ENCODE peak calls at places on chromosomes 5 and 9, in seven cellular contexts. B is A549; N is CD8-positive, alpha-beta memory T cell; Y is spleen; C is cardiac muscle cell; U is PC-9; D is uterus. K is an unnamed sample.

GRCh38 chr5:76326559-76327351 is 76.3 kb upstream of the IQGAP2 start:
- DNase-seq in B (no peak), N (no peak), Y (peak), C (no peak), U (no peak), D (no peak), K (no peak)

GRCh38 chr5:68740204-68740910 is 353.5 kb upstream of the SLC30A5 start:
- DNase-seq in B (no peak), N (no peak), Y (no peak), C (no peak), U (no peak), D (no peak), K (no peak)

GRCh38 chr5:160312960-160313734 is 783 bp upstream of the CCNJL start:
- DNase-seq in B (no peak), N (no peak), Y (no peak), C (no peak), U (no peak), D (no peak), K (no peak)

GRCh38 chr9:100324594-100325200 is 28.0 kb downstream of the TEX10 start:
- DNase-seq in B (peak), N (no peak), Y (no peak), C (peak), U (no peak), D (no peak), K (no peak)

GRCh38 chr9:105842023-105842644 is 147.8 kb downstream of the TMEM38B start:
- DNase-seq in B (peak), N (no peak), Y (no peak), C (peak), U (peak), D (no peak), K (no peak)

GRCh38 chr5:135560858-135561257 is 17.9 kb downstream of the CXCL14 start:
- DNase-seq in B (peak), N (no peak), Y (peak), C (peak), U (peak), D (peak), K (peak)

GRCh38 chr5:103891151-103891550 is 328.6 kb upstream of the NUDT12 start:
- DNase-seq in B (no peak), N (no peak), Y (no peak), C (no peak), U (no peak), D (no peak), K (no peak)

GRCh38 chr5:90866333-90866732 is 307.7 kb downstream of the ADGRV1 start:
- DNase-seq in B (peak), N (no peak), Y (no peak), C (peak), U (no peak), D (no peak), K (no peak)

GRCh38 chr5:84393969-84394368 is 9.3 kb upstream of the EDIL3 start:
- DNase-seq in B (peak), N (no peak), Y (no peak), C (peak), U (peak), D (no peak), K (no peak)

GRCh38 chr5:94174748-94175411 is 433.5 kb upstream of the POU5F2 start:
- DNase-seq in B (no peak), N (no peak), Y (no peak), C (peak), U (no peak), D (no peak), K (no peak)

GRCh38 chr9:103530934-103531333 is 535.8 kb downstream of the CYLC2 start:
- DNase-seq in B (no peak), N (no peak), Y (no peak), C (no peak), U (no peak), D (no peak), K (no peak)

GRCh38 chr9:33524431-33524947 is 438 bp downstream of the ANKRD18B start:
- DNase-seq in B (peak), N (no peak), Y (peak), C (no peak), U (peak), D (no peak), K (no peak)

GRCh38 chr5:139092741-139093140 is 105.4 kb downstream of the SIL1 start:
- DNase-seq in B (no peak), N (no peak), Y (no peak), C (no peak), U (no peak), D (no peak), K (no peak)

GRCh38 chr9:137352511-137353222 is 50.6 kb upstream of the NRARP start:
- DNase-seq in B (no peak), N (no peak), Y (no peak), C (no peak), U (no peak), D (no peak), K (no peak)

GRCh38 chr5:133387621-133388020 is 224.7 kb downstream of the FSTL4 start:
- DNase-seq in B (no peak), N (no peak), Y (no peak), C (no peak), U (no peak), D (no peak), K (no peak)

GRCh38 chr5:157059093-157059539 is at the start of gene HAVCR1:
- DNase-seq in B (peak), N (no peak), Y (no peak), C (no peak), U (no peak), D (no peak), K (no peak)

GRCh38 chr5:2199697-2200096 is 317.0 kb upstream of the IRX4 start:
- DNase-seq in B (no peak), N (no peak), Y (no peak), C (no peak), U (no peak), D (no peak), K (no peak)

GRCh38 chr5:95983067-95983466 is 21.4 kb upstream of the ELL2 start:
- DNase-seq in B (no peak), N (no peak), Y (no peak), C (no peak), U (no peak), D (no peak), K (no peak)

GRCh38 chr5:43602456-43602817 is 543 bp upstream of the NNT start:
- DNase-seq in B (peak), N (no peak), Y (no peak), C (peak), U (no peak), D (peak), K (peak)

GRCh38 chr9:10876333-10876732 is 263.5 kb upstream of the PTPRD start:
- DNase-seq in B (no peak), N (no peak), Y (no peak), C (peak), U (no peak), D (no peak), K (no peak)

GRCh38 chr5:122311888-122312669 is at the start of gene SNCAIP:
- DNase-seq in B (peak), N (no peak), Y (peak), C (peak), U (no peak), D (peak), K (peak)
- H3K4me3 ChIP-seq in B (peak), N (no peak), Y (peak), C (peak), U (no peak), D (peak), K (peak)

GRCh38 chr9:120917285-120917684 is 9.3 kb downstream of the TRAF1 start:
- DNase-seq in B (no peak), N (no peak), Y (no peak), C (no peak), U (no peak), D (no peak), K (no peak)

GRCh38 chr9:120920495-120921178 is 6.0 kb downstream of the TRAF1 start:
- DNase-seq in B (no peak), N (no peak), Y (no peak), C (no peak), U (no peak), D (no peak), K (no peak)

GRCh38 chr9:120919639-120920494 is 6.7 kb downstream of the TRAF1 start:
- DNase-seq in B (no peak), N (peak), Y (no peak), C (no peak), U (no peak), D (no peak), K (no peak)

GRCh38 chr9:120917989-120918630 is 8.5 kb downstream of the TRAF1 start:
- DNase-seq in B (no peak), N (no peak), Y (no peak), C (no peak), U (no peak), D (no peak), K (peak)

DNA sequence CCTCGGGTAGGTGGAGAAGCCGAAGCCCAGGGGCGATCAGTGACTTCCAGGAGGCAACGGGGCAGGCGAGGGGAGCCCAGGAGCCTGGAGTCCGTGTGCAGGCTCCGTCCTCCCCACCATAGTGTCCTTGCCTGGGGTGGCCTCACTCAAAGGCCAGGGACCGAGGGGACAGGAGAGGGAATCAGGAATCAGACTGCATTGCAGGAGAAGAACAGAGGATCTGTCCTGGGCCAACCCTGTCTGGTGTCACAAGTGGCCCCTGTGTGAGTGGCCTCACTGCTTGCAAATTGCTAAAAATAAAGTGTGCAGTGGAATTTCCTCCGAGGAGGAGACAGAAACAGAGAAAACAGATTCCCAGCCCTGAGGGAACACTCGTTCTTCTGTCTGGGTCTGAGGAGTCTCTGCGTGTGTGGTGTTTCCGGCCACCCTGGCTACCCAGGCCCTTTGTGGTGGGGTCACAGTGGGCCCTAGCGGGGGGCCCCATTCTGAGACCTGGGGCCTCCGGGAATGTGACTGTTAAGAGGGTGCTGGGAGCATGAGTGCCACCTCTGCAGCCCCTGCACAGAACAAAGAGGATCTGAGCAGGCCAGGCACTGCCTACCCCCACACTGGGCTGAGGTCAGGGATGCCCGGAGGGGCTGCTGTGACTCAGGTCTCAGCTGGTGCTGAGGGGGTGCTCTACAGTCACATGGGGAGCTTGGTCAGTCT is 7.5 kb downstream of the TRAF1 start:
- DNase-seq in B (no peak), N (no peak), Y (no peak), C (no peak), U (no peak), D (no peak), K (no peak)
- H3K4me3 ChIP-seq in B (no peak), N (peak), Y (no peak), C (no peak), U (no peak), D (no peak), K (peak)

GRCh38 chr5:109694451-109694891 is 4.7 kb downstream of the MAN2A1 start:
- DNase-seq in B (no peak), N (no peak), Y (no peak), C (no peak), U (peak), D (no peak), K (no peak)

GRCh38 chr5:109692011-109692410 is 2.3 kb downstream of the MAN2A1 start:
- DNase-seq in B (no peak), N (no peak), Y (no peak), C (peak), U (no peak), D (no peak), K (no peak)

GRCh38 chr5:109695005-109695926 is 5.5 kb downstream of the MAN2A1 start:
- DNase-seq in B (no peak), N (no peak), Y (no peak), C (no peak), U (no peak), D (no peak), K (no peak)

GRCh38 chr5:109692852-109693251 is 3.1 kb downstream of the MAN2A1 start:
- DNase-seq in B (no peak), N (no peak), Y (peak), C (no peak), U (no peak), D (no peak), K (no peak)

GRCh38 chr5:109693535-109694152 is 3.9 kb downstream of the MAN2A1 start:
- DNase-seq in B (no peak), N (no peak), Y (no peak), C (peak), U (no peak), D (no peak), K (no peak)
- H3K4me3 ChIP-seq in B (no peak), N (no peak), Y (no peak), C (no peak), U (no peak), D (no peak), K (peak)

GRCh38 chr5:119336846-119337564 is 18.8 kb upstream of the TNFAIP8 start:
- DNase-seq in B (no peak), N (no peak), Y (no peak), C (no peak), U (no peak), D (no peak), K (no peak)

GRCh38 chr5:119332978-119333401 is 22.8 kb upstream of the TNFAIP8 start:
- DNase-seq in B (no peak), N (no peak), Y (no peak), C (no peak), U (no peak), D (no peak), K (no peak)

GRCh38 chr5:119336262-119336661 is 19.6 kb upstream of the TNFAIP8 start:
- DNase-seq in B (no peak), N (no peak), Y (no peak), C (no peak), U (no peak), D (no peak), K (no peak)

GRCh38 chr5:119333421-119333851 is 22.4 kb upstream of the TNFAIP8 start:
- DNase-seq in B (no peak), N (no peak), Y (no peak), C (no peak), U (no peak), D (no peak), K (no peak)

GRCh38 chr5:119335261-119335677 is 20.6 kb upstream of the TNFAIP8 start:
- DNase-seq in B (no peak), N (no peak), Y (no peak), C (no peak), U (no peak), D (no peak), K (no peak)
- H3K4me3 ChIP-seq in B (no peak), N (peak), Y (peak), C (no peak), U (no peak), D (no peak), K (peak)

DNA sequence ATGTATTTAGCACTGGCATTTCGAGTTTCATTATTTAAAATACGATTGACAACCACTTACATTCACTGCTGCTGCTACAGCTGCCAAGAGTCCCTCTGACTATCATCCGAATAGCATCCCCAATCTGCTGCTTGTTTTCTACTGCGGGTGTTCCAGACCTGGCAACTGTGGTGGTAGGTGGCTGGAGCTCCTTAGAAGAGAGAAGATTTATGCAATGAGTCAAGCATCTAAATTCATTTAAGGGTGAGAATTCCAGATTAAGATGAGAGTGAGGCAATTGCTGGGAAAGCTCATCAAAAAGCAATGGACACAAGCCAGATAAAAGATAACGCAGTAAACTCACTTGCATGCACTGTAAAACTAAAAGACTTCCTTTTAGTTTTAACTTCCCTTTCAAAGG is 3.9 kb downstream of the PLK2 start:
- DNase-seq in B (no peak), N (no peak), Y (no peak), C (peak), U (no peak), D (no peak), K (no peak)
- H3K4me3 ChIP-seq in B (peak), N (no peak), Y (peak), C (no peak), U (peak), D (peak), K (peak)

GRCh38 chr9:114664181-114664580 is 6.6 kb upstream of the TEX53 start:
- DNase-seq in B (no peak), N (no peak), Y (no peak), C (no peak), U (no peak), D (no peak), K (no peak)

GRCh38 chr9:114668146-114668545 is 10.5 kb upstream of the TEX53 start:
- DNase-seq in B (no peak), N (no peak), Y (no peak), C (no peak), U (no peak), D (no peak), K (no peak)

GRCh38 chr9:114662081-114662989 is 4.7 kb upstream of the TEX53 start:
- DNase-seq in B (peak), N (peak), Y (no peak), C (peak), U (peak), D (peak), K (no peak)

GRCh38 chr9:114666841-114667240 is 9.2 kb upstream of the TEX53 start:
- DNase-seq in B (no peak), N (no peak), Y (no peak), C (no peak), U (no peak), D (no peak), K (no peak)

GRCh38 chr9:114666441-114666840 is 8.8 kb upstream of the TEX53 start:
- DNase-seq in B (no peak), N (no peak), Y (no peak), C (no peak), U (no peak), D (no peak), K (no peak)
- H3K4me3 ChIP-seq in B (no peak), N (no peak), Y (no peak), C (no peak), U (no peak), D (no peak), K (no peak)

GRCh38 chr5:58482536-58482935 is 8.7 kb upstream of the GAPT start:
- DNase-seq in B (no peak), N (no peak), Y (no peak), C (no peak), U (no peak), D (no peak), K (no peak)
- H3K4me3 ChIP-seq in B (no peak), N (no peak), Y (no peak), C (no peak), U (no peak), D (no peak), K (no peak)

GRCh38 chr9:96169901-96170300 is 132.1 kb downstream of the HSD17B3 start:
- DNase-seq in B (peak), N (no peak), Y (no peak), C (no peak), U (no peak), D (no peak), K (no peak)

GRCh38 chr9:96171749-96172148 is 130.2 kb downstream of the HSD17B3 start:
- DNase-seq in B (no peak), N (no peak), Y (no peak), C (no peak), U (no peak), D (no peak), K (no peak)

GRCh38 chr9:96166981-96167380 is 135.0 kb downstream of the HSD17B3 start:
- DNase-seq in B (no peak), N (no peak), Y (no peak), C (no peak), U (no peak), D (no peak), K (no peak)

GRCh38 chr9:96168882-96169281 is 133.1 kb downstream of the HSD17B3 start:
- DNase-seq in B (no peak), N (no peak), Y (no peak), C (no peak), U (no peak), D (no peak), K (no peak)

GRCh38 chr9:96169488-96169887 is 132.5 kb downstream of the HSD17B3 start:
- DNase-seq in B (peak), N (no peak), Y (peak), C (peak), U (peak), D (no peak), K (no peak)
- H3K4me3 ChIP-seq in B (no peak), N (no peak), Y (no peak), C (no peak), U (no peak), D (no peak), K (no peak)

GRCh38 chr5:5270958-5271605 is 131.0 kb downstream of the ADAMTS16 start:
- DNase-seq in B (peak), N (no peak), Y (peak), C (peak), U (peak), D (peak), K (peak)
- H3K4me3 ChIP-seq in B (peak), N (no peak), Y (no peak), C (no peak), U (peak), D (no peak), K (peak)

DNA sequence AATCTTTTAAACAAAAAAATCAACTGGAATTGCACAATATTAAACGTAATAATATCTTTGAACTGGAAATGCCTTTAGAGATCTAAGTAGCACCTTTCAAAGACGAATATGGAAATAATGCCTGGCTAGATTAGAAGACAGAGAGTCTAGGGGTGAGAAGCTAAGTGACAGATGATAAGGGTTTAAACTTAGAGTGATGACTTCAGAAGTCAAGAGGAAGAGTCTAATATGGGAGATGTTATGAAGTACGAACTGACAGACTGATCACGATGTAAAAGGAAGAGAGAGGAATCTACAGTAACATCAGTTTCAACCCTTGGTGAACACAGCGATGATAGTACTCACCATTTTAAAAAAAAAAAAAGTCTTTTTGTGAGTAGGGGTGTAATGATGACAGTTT is 57.9 kb downstream of the HINT1 start:
- DNase-seq in B (no peak), N (no peak), Y (no peak), C (no peak), U (no peak), D (no peak), K (no peak)
- H3K4me3 ChIP-seq in B (no peak), N (no peak), Y (no peak), C (no peak), U (no peak), D (no peak), K (no peak)